ENCODE peak calls at places on chromosomes 16 and 17, in ten cellular contexts. Z, S, J, M, V, C, I, P, U and T are unnamed samples.

GRCh38 chr17:8362651-8363332 is 13.7 kb downstream of the KRABD2 start:
- DNase-seq in S (no peak), U (no peak), M (no peak), J (no peak), P (no peak), Z (no peak), V (no peak), C (no peak), I (no peak), T (no peak)

GRCh38 chr16:9072806-9073341 is 18.6 kb upstream of the HAPSTR1 start:
- DNase-seq in P (no peak), S (no peak), Z (peak; percentile 81), J (no peak), C (no peak), M (no peak), V (no peak), U (no peak), I (no peak), T (no peak)

GRCh38 chr16:57422026-57422944 is 17.7 kb downstream of the CCL17 start:
- DNase-seq in C (peak; percentile 80), J (no peak), U (peak; percentile 58), V (peak; percentile 55), S (peak; percentile 81), M (peak; percentile 46), I (no peak), P (no peak), Z (peak; percentile 82), T (peak; percentile 62)

GRCh38 chr16:87276091-87276561 is 41.1 kb downstream of the C16orf95 start:
- DNase-seq in C (no peak), S (no peak), U (no peak), P (no peak), I (no peak), V (no peak), M (no peak), Z (no peak), J (no peak), T (no peak)

GRCh38 chr16:21001262-21001661 is 100.7 kb downstream of the LYRM1 start:
- DNase-seq in Z (peak; percentile 26), J (no peak), I (no peak), U (peak; percentile 63), M (no peak), V (no peak), C (no peak), P (no peak), S (no peak), T (peak; percentile 29)

GRCh38 chr17:49985310-49985990 is 9.6 kb downstream of the DLX3 start:
- DNase-seq in P (no peak), I (no peak), V (no peak), S (no peak), Z (no peak), M (no peak), C (peak; percentile 17), J (no peak), U (peak; percentile 9), T (no peak)

GRCh38 chr17:9644910-9645751 is at the start of gene USP43:
- DNase-seq in Z (peak; percentile 23), S (no peak), U (peak; percentile 41), V (no peak), C (no peak), I (no peak), J (peak; percentile 15), P (no peak), M (no peak), T (peak; percentile 80)

GRCh38 chr17:68711858-68712257 is 110.7 kb upstream of the FAM20A start:
- DNase-seq in V (no peak), M (no peak), J (no peak), Z (peak; percentile 89), I (no peak), S (no peak), P (no peak), C (no peak), U (no peak), T (no peak)

GRCh38 chr17:74212262-74212912 is 984 bp upstream of the TTYH2 start:
- DNase-seq in I (peak; percentile 28), C (peak; percentile 67), V (no peak), M (no peak), J (peak; percentile 37), Z (no peak), P (no peak), S (no peak), U (peak; percentile 34), T (peak; percentile 19)

GRCh38 chr16:84547539-84548058 is 43.1 kb upstream of the MEAK7 start:
- DNase-seq in M (no peak), J (no peak), I (no peak), C (no peak), S (no peak), P (no peak), V (no peak), U (peak; percentile 70), Z (no peak), T (no peak)

GRCh38 chr16:27636453-27637200 is 86.7 kb downstream of the KATNIP start:
- DNase-seq in C (no peak), J (no peak), U (peak; percentile 21), I (no peak), S (no peak), Z (no peak), V (no peak), P (no peak), M (no peak), T (no peak)

GRCh38 chr17:67779098-67779672 is 46.1 kb upstream of the BPTF start:
- DNase-seq in P (no peak), M (peak; percentile 23), U (peak; percentile 65), V (no peak), J (peak; percentile 21), Z (peak; percentile 90), I (no peak), S (no peak), C (peak; percentile 68), T (peak; percentile 27)

GRCh38 chr17:50206604-50207293 is 5.3 kb upstream of the COL1A1 start:
- DNase-seq in P (no peak), Z (peak; percentile 72), I (no peak), J (peak; percentile 61), M (peak; percentile 44), V (peak; percentile 77), S (peak; percentile 83), C (peak; percentile 87), U (peak; percentile 85), T (peak; percentile 35)

GRCh38 chr17:29124135-29124930 is 55.9 kb downstream of the MYO18A start:
- DNase-seq in Z (peak; percentile 86), P (peak; percentile 16), M (no peak), C (no peak), V (peak; percentile 49), I (no peak), S (no peak), U (peak; percentile 72), J (no peak), T (no peak)

GRCh38 chr16:24764916-24765315 is 35.5 kb downstream of the TNRC6A start:
- DNase-seq in J (no peak), C (no peak), M (no peak), Z (no peak), I (no peak), P (no peak), S (no peak), V (no peak), U (no peak), T (no peak)

GRCh38 chr16:24769806-24770205 is 40.4 kb downstream of the TNRC6A start:
- DNase-seq in M (no peak), Z (peak; percentile 91), P (no peak), U (no peak), C (no peak), I (no peak), J (no peak), S (no peak), V (no peak), T (no peak)

GRCh38 chr16:24771132-24771778 is 41.8 kb downstream of the TNRC6A start:
- DNase-seq in P (no peak), U (no peak), C (no peak), Z (peak; percentile 30), M (no peak), V (no peak), J (no peak), I (no peak), S (no peak), T (no peak)

GRCh38 chr16:24761526-24761925 is 32.1 kb downstream of the TNRC6A start:
- DNase-seq in Z (no peak), U (no peak), S (no peak), J (no peak), C (no peak), P (no peak), I (no peak), V (no peak), M (no peak), T (no peak)

DNA sequence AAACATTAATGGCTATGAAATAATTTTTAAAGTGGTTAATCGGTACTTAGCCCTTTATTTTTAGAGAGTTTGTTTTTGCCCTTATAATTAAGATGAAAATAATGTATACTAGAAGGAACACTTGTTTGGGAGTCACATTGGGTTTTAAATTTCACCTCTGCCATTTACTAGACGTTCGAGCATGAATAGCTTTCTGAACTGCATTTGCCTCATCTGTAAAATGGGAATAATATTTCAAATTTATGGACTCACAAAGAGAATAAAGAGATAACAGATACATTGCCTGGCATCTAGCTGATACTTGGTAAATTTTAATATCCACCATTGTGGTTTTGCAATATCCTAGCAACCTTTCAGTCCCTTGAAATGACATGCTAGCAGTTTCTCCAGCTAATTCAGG is 36.6 kb downstream of the TNRC6A start:
- DNase-seq in M (no peak), J (no peak), Z (no peak), C (no peak), S (no peak), P (no peak), I (no peak), V (no peak), U (no peak), T (no peak)
- H3K4me1 ChIP-seq in M (peaks cover 46% of the 10 kb centered on the region), J (peaks cover 28% of the 10 kb centered on the region), Z (no peaks in the 10 kb centered on the region), C (peaks cover 49% of the 10 kb centered on the region), S (no peaks in the 10 kb centered on the region), P (no peaks in the 10 kb centered on the region), I (no peaks in the 10 kb centered on the region), V (peaks cover 6% of the 10 kb centered on the region), U (no peaks in the 10 kb centered on the region), T (no peaks in the 10 kb centered on the region)

GRCh38 chr17:46818929-46819859 is 702 bp upstream of the WNT3 start:
- DNase-seq in J (no peak), V (no peak), M (no peak), P (no peak), U (peak; percentile 84), I (peak; percentile 17), C (no peak), Z (no peak), S (no peak), T (no peak)
- H3K4me1 ChIP-seq in J (peaks cover 15% of the 10 kb centered on the region), V (no peaks in the 10 kb centered on the region), M (peaks cover 21% of the 10 kb centered on the region), P (peaks cover 26% of the 10 kb centered on the region), U (peaks cover 33% of the 10 kb centered on the region), I (peaks cover 19% of the 10 kb centered on the region), C (peaks cover 23% of the 10 kb centered on the region), Z (peaks cover 6% of the 10 kb centered on the region), S (no peaks in the 10 kb centered on the region), T (peaks cover 11% of the 10 kb centered on the region)

GRCh38 chr17:48725294-48726064 is 2.5 kb downstream of the PRAC2 start:
- DNase-seq in M (no peak), Z (no peak), S (no peak), V (no peak), C (peak; percentile 43), U (no peak), P (no peak), I (no peak), J (no peak), T (no peak)
- H3K4me1 ChIP-seq in M (peaks cover 31% of the 10 kb centered on the region), Z (peaks cover 6% of the 10 kb centered on the region), S (no peaks in the 10 kb centered on the region), V (no peaks in the 10 kb centered on the region), C (peaks cover 48% of the 10 kb centered on the region), U (no peaks in the 10 kb centered on the region), P (peaks cover 47% of the 10 kb centered on the region), I (peaks cover 7% of the 10 kb centered on the region), J (peaks cover 13% of the 10 kb centered on the region), T (peaks cover 40% of the 10 kb centered on the region)

DNA sequence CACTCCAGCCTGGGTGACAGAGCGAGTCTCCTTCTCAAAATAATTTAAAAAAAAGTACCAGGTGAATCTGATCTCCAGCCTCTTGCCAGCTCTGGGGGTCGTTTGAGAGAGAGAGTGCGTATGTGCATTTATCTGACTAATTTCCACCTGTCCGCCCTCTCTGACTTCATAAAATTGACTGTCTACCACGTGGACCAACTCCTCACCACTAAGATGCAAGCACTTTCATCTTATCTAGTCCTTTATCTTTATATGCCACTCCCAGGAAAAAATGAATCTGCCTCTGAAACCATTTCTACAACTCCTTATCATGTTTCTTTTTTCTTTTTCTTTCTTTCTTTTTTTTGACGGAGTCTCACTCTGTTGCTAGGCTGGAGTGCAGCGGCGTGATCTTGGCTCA is 55.8 kb downstream of the HS3ST3A1 start:
- DNase-seq in U (no peak), P (no peak), Z (no peak), V (no peak), J (no peak), S (no peak), I (no peak), M (no peak), C (no peak), T (no peak)
- H3K4me1 ChIP-seq in U (no peaks in the 10 kb centered on the region), P (no peaks in the 10 kb centered on the region), Z (peaks cover 10% of the 10 kb centered on the region), V (no peaks in the 10 kb centered on the region), J (no peaks in the 10 kb centered on the region), S (no peaks in the 10 kb centered on the region), I (no peaks in the 10 kb centered on the region), M (peaks cover 1% of the 10 kb centered on the region), C (no peaks in the 10 kb centered on the region), T (no peaks in the 10 kb centered on the region)